ENCODE peak calls at places on chromosomes 16 and 17, in four cellular contexts. One of them, this sample, is unnamed.

GRCh38 chr17:17669851-17670232 is 11.4 kb upstream of the RAI1 start:
- DNase-seq in suprapubic skin: no peak
- DNase-seq in CD8-positive, alpha-beta T cell: no peak
- DNase-seq in cardiac muscle cell: no peak
- DNase-seq in this sample: no peak

GRCh38 chr17:64190468-64190867 is 60.5 kb upstream of the ERN1 start:
- DNase-seq in cardiac muscle cell: peak; percentile 92
- DNase-seq in suprapubic skin: no peak
- DNase-seq in CD8-positive, alpha-beta T cell: no peak
- DNase-seq in this sample: no peak

GRCh38 chr17:79360196-79360595 is 250.7 kb downstream of the RBFOX3 start:
- DNase-seq in cardiac muscle cell: no peak
- DNase-seq in CD8-positive, alpha-beta T cell: no peak
- DNase-seq in suprapubic skin: no peak
- DNase-seq in this sample: no peak

GRCh38 chr16:82776466-82777146 is 149.8 kb downstream of the CDH13 start:
- DNase-seq in cardiac muscle cell: no peak
- DNase-seq in suprapubic skin: no peak
- DNase-seq in CD8-positive, alpha-beta T cell: no peak
- DNase-seq in this sample: no peak

GRCh38 chr17:82772026-82772425 is 20.2 kb downstream of the TBCD start:
- DNase-seq in cardiac muscle cell: no peak
- DNase-seq in suprapubic skin: no peak
- DNase-seq in CD8-positive, alpha-beta T cell: no peak
- DNase-seq in this sample: no peak

GRCh38 chr17:42178817-42179216 is 2.1 kb downstream of the KCNH4 start:
- DNase-seq in cardiac muscle cell: no peak
- DNase-seq in CD8-positive, alpha-beta T cell: no peak
- DNase-seq in suprapubic skin: no peak
- DNase-seq in this sample: no peak

GRCh38 chr17:67246648-67247415 is 1.8 kb upstream of the HELZ start:
- DNase-seq in cardiac muscle cell: no peak
- DNase-seq in CD8-positive, alpha-beta T cell: peak; percentile 45
- DNase-seq in suprapubic skin: no peak
- DNase-seq in this sample: no peak

GRCh38 chr16:81679721-81680430 is 99.2 kb upstream of the PLCG2 start:
- DNase-seq in CD8-positive, alpha-beta T cell: no peak
- DNase-seq in suprapubic skin: no peak
- DNase-seq in cardiac muscle cell: no peak
- DNase-seq in this sample: no peak

GRCh38 chr16:86065711-86066110 is 166.7 kb downstream of the IRF8 start:
- DNase-seq in suprapubic skin: no peak
- DNase-seq in cardiac muscle cell: no peak
- DNase-seq in CD8-positive, alpha-beta T cell: no peak
- DNase-seq in this sample: no peak

GRCh38 chr17:72870437-72870985 is 222.0 kb downstream of the SLC39A11 start:
- DNase-seq in suprapubic skin: no peak
- DNase-seq in cardiac muscle cell: no peak
- DNase-seq in CD8-positive, alpha-beta T cell: no peak
- DNase-seq in this sample: no peak

GRCh38 chr16:67563708-67564468 is 1.6 kb downstream of the CTCF start:
- DNase-seq in cardiac muscle cell: peak; percentile 35
- DNase-seq in suprapubic skin: no peak
- DNase-seq in CD8-positive, alpha-beta T cell: no peak
- DNase-seq in this sample: no peak

GRCh38 chr16:67562918-67563707 is 787 bp downstream of the CTCF start:
- DNase-seq in cardiac muscle cell: peak; percentile 90
- DNase-seq in CD8-positive, alpha-beta T cell: peak; percentile 69
- DNase-seq in suprapubic skin: no peak
- DNase-seq in this sample: no peak

GRCh38 chr16:67561824-67562525 is 351 bp upstream of the CTCF start:
- DNase-seq in cardiac muscle cell: peak; percentile 96
- DNase-seq in suprapubic skin: peak; percentile 98
- DNase-seq in CD8-positive, alpha-beta T cell: peak; percentile 96
- DNase-seq in this sample: peak; percentile 87

GRCh38 chr16:67562526-67562917 is at the start of gene CTCF:
- DNase-seq in cardiac muscle cell: peak; percentile 92
- DNase-seq in suprapubic skin: no peak
- DNase-seq in CD8-positive, alpha-beta T cell: peak; percentile 84
- DNase-seq in this sample: no peak

GRCh38 chr16:67565470-67566100 is 3.3 kb downstream of the CTCF start:
- DNase-seq in CD8-positive, alpha-beta T cell: no peak
- DNase-seq in cardiac muscle cell: no peak
- DNase-seq in suprapubic skin: no peak
- DNase-seq in this sample: no peak
- H3K4me3 ChIP-seq in CD8-positive, alpha-beta T cell: no peak overlapping the region
- H3K4me3 ChIP-seq in cardiac muscle cell: no peak overlapping the region
- H3K4me3 ChIP-seq in suprapubic skin: no peak overlapping the region
- H3K4me3 ChIP-seq in this sample: no peak overlapping the region

GRCh38 chr16:165539-166374 is at the start of gene HBM:
- DNase-seq in suprapubic skin: no peak
- DNase-seq in CD8-positive, alpha-beta T cell: no peak
- DNase-seq in cardiac muscle cell: no peak
- DNase-seq in this sample: no peak

GRCh38 chr16:167117-167462 is 1.3 kb downstream of the HBM start:
- DNase-seq in cardiac muscle cell: no peak
- DNase-seq in suprapubic skin: no peak
- DNase-seq in CD8-positive, alpha-beta T cell: no peak
- DNase-seq in this sample: no peak

GRCh38 chr16:165218-165538 is 600 bp upstream of the HBM start:
- DNase-seq in suprapubic skin: no peak
- DNase-seq in cardiac muscle cell: no peak
- DNase-seq in CD8-positive, alpha-beta T cell: no peak
- DNase-seq in this sample: no peak

GRCh38 chr16:168424-168823 is 2.6 kb downstream of the HBM start:
- DNase-seq in CD8-positive, alpha-beta T cell: no peak
- DNase-seq in suprapubic skin: no peak
- DNase-seq in cardiac muscle cell: no peak
- DNase-seq in this sample: no peak

GRCh38 chr16:166375-167116 is 768 bp downstream of the HBM start:
- DNase-seq in suprapubic skin: no peak
- DNase-seq in cardiac muscle cell: no peak
- DNase-seq in CD8-positive, alpha-beta T cell: no peak
- DNase-seq in this sample: no peak
- H3K4me3 ChIP-seq in suprapubic skin: peak overlapping the region; percentile 25
- H3K4me3 ChIP-seq in cardiac muscle cell: no peak overlapping the region
- H3K4me3 ChIP-seq in CD8-positive, alpha-beta T cell: no peak overlapping the region
- H3K4me3 ChIP-seq in this sample: no peak overlapping the region

DNA sequence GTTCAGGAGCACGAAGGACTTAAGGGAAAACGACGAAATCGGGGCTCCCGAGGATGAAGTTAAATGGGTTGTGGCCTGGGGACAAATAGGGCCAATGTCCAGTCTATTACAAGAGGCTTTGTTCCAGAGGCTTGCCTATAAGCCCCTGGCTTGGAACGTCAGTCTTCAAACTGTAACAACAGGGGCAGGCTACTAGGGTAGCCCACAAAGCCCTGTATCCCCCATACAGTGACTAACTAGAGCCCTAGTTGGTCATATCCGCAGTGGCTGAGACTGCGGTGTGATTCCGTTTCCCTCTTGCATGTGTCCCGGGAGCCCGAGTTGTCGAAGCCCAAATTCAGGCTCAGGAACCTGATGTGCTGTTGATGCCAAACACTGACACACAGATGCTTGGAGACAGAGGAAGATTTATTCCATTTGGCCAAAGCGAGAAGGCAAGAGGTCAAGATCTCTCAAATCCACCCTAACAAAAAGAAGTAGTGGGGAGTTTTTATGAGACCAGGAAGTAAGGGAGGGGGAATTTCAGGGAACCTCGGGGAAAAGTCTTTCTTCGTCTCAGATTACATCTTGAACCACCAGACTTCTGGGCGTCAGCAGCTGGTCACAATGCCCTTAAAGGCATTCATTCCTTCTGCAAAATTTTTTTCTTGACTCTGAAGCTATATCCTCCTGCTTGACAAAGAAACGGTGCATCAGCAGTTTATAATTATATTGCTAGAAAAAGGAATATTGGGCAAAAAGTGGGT is 760 bp downstream of the SLFN5 start:
- DNase-seq in suprapubic skin: no peak
- DNase-seq in cardiac muscle cell: peak; percentile 38
- DNase-seq in CD8-positive, alpha-beta T cell: peak; percentile 64
- DNase-seq in this sample: peak; percentile 13
- H3K4me3 ChIP-seq in suprapubic skin: peak overlapping the region; percentile 67
- H3K4me3 ChIP-seq in cardiac muscle cell: peak overlapping the region; percentile 63
- H3K4me3 ChIP-seq in CD8-positive, alpha-beta T cell: peak overlapping the region; percentile 84
- H3K4me3 ChIP-seq in this sample: peak overlapping the region; percentile 94

DNA sequence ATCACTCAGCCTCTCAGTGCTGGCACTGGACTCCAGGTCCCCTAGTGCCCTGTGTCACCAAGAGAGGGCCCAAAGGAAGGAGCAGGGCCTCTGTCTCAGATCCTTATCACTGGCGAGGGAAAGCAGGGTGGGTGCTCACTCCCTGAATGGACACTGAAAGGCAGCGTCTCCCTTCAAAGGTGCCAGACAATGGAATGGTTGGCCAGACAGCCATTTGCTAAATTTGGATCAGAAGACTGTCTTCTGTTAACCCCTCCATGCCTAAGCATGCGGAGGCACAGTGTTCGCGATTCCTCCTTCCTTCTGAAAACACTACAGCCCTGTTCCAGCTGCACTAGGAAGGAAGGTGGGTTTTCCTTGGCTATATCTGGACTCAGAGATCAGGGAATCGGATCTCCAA is 48.4 kb downstream of the SRCIN1 start:
- DNase-seq in cardiac muscle cell: no peak
- DNase-seq in suprapubic skin: no peak
- DNase-seq in CD8-positive, alpha-beta T cell: no peak
- DNase-seq in this sample: no peak
- H3K4me3 ChIP-seq in cardiac muscle cell: no peak overlapping the region
- H3K4me3 ChIP-seq in suprapubic skin: peak overlapping the region; percentile 56
- H3K4me3 ChIP-seq in CD8-positive, alpha-beta T cell: no peak overlapping the region
- H3K4me3 ChIP-seq in this sample: peak overlapping the region; percentile 67

GRCh38 chr16:83955218-83956130 is 2.4 kb downstream of the OSGIN1 start:
- DNase-seq in cardiac muscle cell: no peak
- DNase-seq in CD8-positive, alpha-beta T cell: no peak
- DNase-seq in suprapubic skin: no peak
- DNase-seq in this sample: no peak

GRCh38 chr16:83958137-83958810 is 5.2 kb downstream of the OSGIN1 start:
- DNase-seq in cardiac muscle cell: no peak
- DNase-seq in suprapubic skin: no peak
- DNase-seq in CD8-positive, alpha-beta T cell: no peak
- DNase-seq in this sample: no peak

GRCh38 chr16:83954577-83955016 is 1.6 kb downstream of the OSGIN1 start:
- DNase-seq in cardiac muscle cell: no peak
- DNase-seq in CD8-positive, alpha-beta T cell: no peak
- DNase-seq in suprapubic skin: no peak
- DNase-seq in this sample: peak; percentile 25

GRCh38 chr16:83957296-83957855 is 4.3 kb downstream of the OSGIN1 start:
- DNase-seq in suprapubic skin: no peak
- DNase-seq in CD8-positive, alpha-beta T cell: no peak
- DNase-seq in cardiac muscle cell: no peak
- DNase-seq in this sample: no peak

DNA sequence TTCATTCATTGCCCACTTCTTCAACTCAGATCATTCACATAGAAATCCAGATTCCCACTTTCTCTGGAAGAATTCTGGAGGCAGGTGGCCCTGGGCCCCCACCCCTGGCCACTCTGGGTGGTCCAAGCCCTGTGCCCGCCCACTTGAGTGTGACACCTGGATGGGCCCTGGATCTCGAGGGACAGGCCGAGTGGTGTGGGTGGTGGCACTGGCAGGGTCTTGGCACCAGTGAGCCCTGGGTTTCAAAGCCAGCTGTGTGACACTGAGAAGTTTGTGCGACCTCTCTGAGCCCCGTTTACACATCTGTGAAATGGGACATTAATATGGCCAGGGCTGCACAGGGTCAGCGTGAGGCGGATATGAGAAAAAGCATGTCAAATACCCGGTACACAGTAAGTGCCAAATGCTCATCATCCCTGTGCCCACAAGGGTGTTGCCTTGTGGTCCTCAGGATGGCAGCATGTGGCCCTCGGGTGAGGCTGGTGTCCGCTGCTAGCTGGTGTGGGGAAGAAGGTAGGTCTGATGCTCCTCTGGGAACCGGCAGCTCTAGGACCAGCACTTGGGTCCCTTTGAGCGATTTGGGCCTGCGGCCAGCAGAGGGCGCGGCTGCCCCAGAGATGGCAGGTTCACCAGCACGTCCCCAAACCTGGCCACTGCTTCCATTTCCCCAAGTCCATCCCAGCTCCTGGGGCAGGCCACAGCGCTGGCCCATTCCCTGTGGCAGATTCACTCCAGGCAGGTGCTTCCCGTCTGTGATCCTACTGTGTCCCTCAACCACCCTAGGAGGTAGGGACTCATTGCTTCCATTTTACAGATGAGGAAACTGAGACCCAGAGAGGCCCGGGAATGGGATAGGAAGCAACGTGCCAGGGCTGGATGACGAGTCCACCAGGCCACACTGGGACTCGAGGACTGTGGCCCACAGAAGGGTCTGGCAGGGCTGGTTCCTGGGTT is 3.6 kb downstream of the OSGIN1 start:
- DNase-seq in cardiac muscle cell: peak; percentile 85
- DNase-seq in suprapubic skin: peak; percentile 89
- DNase-seq in CD8-positive, alpha-beta T cell: peak; percentile 66
- DNase-seq in this sample: peak; percentile 33
- H3K4me3 ChIP-seq in cardiac muscle cell: no peak overlapping the region
- H3K4me3 ChIP-seq in suprapubic skin: no peak overlapping the region
- H3K4me3 ChIP-seq in CD8-positive, alpha-beta T cell: no peak overlapping the region
- H3K4me3 ChIP-seq in this sample: no peak overlapping the region

GRCh38 chr17:1511290-1511689 is 5.1 kb downstream of the INPP5K start:
- DNase-seq in cardiac muscle cell: no peak
- DNase-seq in suprapubic skin: no peak
- DNase-seq in CD8-positive, alpha-beta T cell: no peak
- DNase-seq in this sample: no peak
- H3K4me3 ChIP-seq in cardiac muscle cell: no peak overlapping the region
- H3K4me3 ChIP-seq in suprapubic skin: no peak overlapping the region
- H3K4me3 ChIP-seq in CD8-positive, alpha-beta T cell: no peak overlapping the region
- H3K4me3 ChIP-seq in this sample: no peak overlapping the region